ENCODE peak calls at places on chromosomes 2 and 18, in four cellular contexts. L is Peyer's patch; B is sigmoid colon; T is CD8-positive, alpha-beta memory T cell. W is an unnamed sample.

GRCh38 chr18:58779514-58779913 is 85.2 kb upstream of the ZNF532 start:
- DNase-seq in L (no peak), T (no peak), B (no peak), W (no peak)

GRCh38 chr2:45922577-45922988 is 271.1 kb downstream of the PRKCE start:
- DNase-seq in T (no peak), B (no peak), L (no peak), W (no peak)

GRCh38 chr2:36450466-36451196 is 95.1 kb downstream of the CRIM1 start:
- DNase-seq in T (no peak), L (no peak), B (no peak), W (no peak)

GRCh38 chr2:240959214-240959940 is 39.0 kb upstream of the SNED1 start:
- DNase-seq in B (peak; percentile 52), L (no peak), T (no peak), W (no peak)

GRCh38 chr2:28661589-28662001 is 90.0 kb upstream of the PPP1CB start:
- DNase-seq in T (no peak), L (no peak), B (peak; percentile 95), W (no peak)

GRCh38 chr2:98374286-98374685 is 28.0 kb downstream of the CNGA3 start:
- DNase-seq in T (no peak), B (no peak), L (no peak), W (no peak)

GRCh38 chr2:215746507-215747243 is 266.7 kb downstream of the MREG start:
- DNase-seq in B (no peak), L (no peak), T (no peak), W (no peak)

GRCh38 chr18:22348521-22349316 is 69.0 kb downstream of the CTAGE1 start:
- DNase-seq in B (no peak), T (peak; percentile 18), L (no peak), W (no peak)

GRCh38 chr2:64767670-64768425 is 114.1 kb upstream of the SERTAD2 start:
- DNase-seq in B (peak; percentile 97), T (peak; percentile 69), L (peak; percentile 91), W (peak; percentile 85)

GRCh38 chr18:53909668-53910067 is 314.8 kb downstream of the MBD2 start:
- DNase-seq in T (no peak), L (no peak), B (no peak), W (no peak)

GRCh38 chr18:49467019-49467563 is 6.6 kb upstream of the DYM start:
- DNase-seq in B (no peak), L (no peak), T (no peak), W (no peak)

GRCh38 chr2:18932864-18933263 is 343.5 kb upstream of the NT5C1B start:
- DNase-seq in T (no peak), L (no peak), B (no peak), W (no peak)

GRCh38 chr2:150625300-150625699 is 137.8 kb upstream of the RND3 start:
- DNase-seq in B (no peak), L (no peak), T (no peak), W (no peak)

GRCh38 chr2:28751956-28752607 is 452 bp downstream of the PPP1CB start:
- DNase-seq in L (peak; percentile 37), T (peak; percentile 18), B (peak; percentile 74), W (no peak)

GRCh38 chr2:40093036-40093673 is 314.1 kb upstream of the THUMPD2 start:
- DNase-seq in B (no peak), T (no peak), L (no peak), W (no peak)

GRCh38 chr2:217294818-217295217 is 435.0 kb upstream of the TNP1 start:
- DNase-seq in B (no peak), L (no peak), T (no peak), W (no peak)
- H3K27ac ChIP-seq in B (no peak overlapping the region), L (no peak overlapping the region), T (no peak overlapping the region), W (no peak overlapping the region)

DNA sequence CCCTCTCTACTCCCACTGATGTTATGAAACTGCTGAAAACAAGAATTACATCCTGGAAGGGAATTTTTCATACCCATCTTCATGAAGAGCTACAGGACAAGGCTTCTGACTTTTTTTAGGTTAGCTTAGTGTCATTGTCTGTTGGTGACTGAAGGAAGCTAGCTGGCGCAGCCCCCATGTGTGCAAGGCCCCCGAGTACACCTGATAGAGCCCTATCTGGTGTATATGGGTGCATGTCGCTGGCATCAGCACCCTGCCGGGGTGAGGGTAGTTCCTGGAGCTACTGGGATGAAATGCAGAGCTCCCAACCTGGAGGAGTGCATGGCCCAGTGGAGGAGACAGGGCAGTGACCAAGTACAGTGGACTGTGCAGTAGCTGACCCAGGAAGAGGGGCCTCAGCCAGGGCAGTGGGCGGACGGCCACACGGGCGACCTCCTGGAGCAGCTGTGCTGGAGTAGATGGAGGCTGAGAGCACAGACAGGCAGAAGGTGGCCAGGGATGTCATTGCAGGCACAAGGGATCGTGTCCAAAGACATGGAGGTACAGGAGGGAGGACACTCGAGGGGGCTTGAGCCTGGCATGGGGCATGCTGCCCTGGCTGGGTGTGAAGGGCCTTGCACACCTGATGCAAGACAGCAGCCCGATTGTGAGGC is 12.1 kb downstream of the IMPA2 start:
- DNase-seq in L (no peak), B (peak; percentile 49), T (no peak), W (no peak)
- H3K27ac ChIP-seq in L (no peak overlapping the region), B (no peak overlapping the region), T (no peak overlapping the region), W (no peak overlapping the region)

GRCh38 chr2:159065891-159066290 is 97.5 kb downstream of the TANC1 start:
- DNase-seq in T (no peak), L (no peak), B (no peak), W (no peak)

GRCh38 chr2:159063677-159064076 is 95.2 kb downstream of the TANC1 start:
- DNase-seq in T (no peak), L (no peak), B (no peak), W (no peak)

GRCh38 chr2:159065313-159065712 is 96.9 kb downstream of the TANC1 start:
- DNase-seq in T (no peak), B (no peak), L (no peak), W (no peak)

GRCh38 chr2:159066541-159067156 is 98.2 kb downstream of the TANC1 start:
- DNase-seq in T (no peak), L (no peak), B (no peak), W (no peak)

DNA sequence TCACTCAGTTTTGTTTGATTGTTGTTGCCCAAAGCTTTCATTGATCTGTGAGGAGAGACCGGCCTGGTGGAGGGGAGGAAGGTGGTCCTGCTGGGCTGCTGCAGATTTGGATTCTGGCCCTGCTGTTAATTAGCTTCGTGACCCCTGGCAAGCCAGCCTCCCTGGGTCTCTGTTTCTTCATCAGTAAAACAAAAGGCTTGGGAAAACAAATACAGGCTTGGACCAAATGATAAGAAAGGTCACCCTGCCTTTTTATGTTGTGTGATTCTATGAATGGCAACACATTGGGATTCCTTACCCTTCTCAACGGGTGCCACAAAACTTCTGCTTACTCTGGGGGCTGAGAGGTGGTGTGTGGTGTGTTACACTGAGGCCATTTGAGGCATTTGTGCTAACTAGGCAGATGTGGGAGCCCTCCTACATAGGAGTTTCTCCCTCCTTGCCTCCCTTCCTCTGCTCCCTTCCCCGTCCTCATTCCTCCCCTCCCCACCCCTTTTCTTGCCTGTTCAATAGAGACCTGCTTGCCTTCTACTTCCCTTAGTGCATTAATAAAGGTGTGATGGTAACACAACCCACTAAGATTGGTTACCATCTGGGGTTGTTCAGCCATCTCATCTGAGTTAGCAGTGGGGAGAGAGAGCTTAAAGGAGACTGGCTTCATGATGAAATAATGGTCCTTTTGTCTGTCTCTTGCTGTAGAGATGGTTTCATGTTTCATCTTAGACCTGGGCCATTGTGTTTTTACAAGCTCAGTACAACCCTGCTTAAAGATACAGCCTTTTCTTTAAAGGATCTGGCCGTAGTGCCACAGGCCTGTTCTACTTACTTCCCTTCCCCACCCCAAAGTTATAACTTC is 96.2 kb downstream of the TANC1 start:
- DNase-seq in T (no peak), B (no peak), L (no peak), W (no peak)
- H3K27ac ChIP-seq in T (no peak overlapping the region), B (peak overlapping the region; percentile 49), L (no peak overlapping the region), W (peak overlapping the region; percentile 45)

DNA sequence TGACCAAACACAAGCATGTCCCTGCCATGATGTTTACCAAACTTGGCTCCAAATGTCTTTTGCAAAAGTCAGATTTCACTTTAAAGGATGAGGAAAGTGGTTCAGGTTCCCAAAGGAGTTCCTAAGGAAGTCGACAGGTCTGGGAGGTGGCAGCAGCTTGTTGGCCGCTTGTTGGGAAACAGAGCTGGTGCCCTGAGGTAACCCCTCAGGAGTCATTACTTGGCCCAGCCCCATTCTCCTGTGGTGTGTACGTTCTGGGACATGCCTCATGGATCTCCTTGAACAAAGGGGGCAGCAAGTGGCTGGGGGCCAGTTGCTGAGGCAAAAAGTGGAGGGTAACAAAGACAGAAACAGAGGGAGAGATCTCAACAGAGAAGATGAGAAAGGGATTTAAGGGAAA is 10.9 kb downstream of the TMBIM1 start:
- DNase-seq in B (peak; percentile 83), L (no peak), T (no peak), W (no peak)
- H3K27ac ChIP-seq in B (peak overlapping the region; percentile 99), L (no peak overlapping the region), T (no peak overlapping the region), W (peak overlapping the region; percentile 89)

GRCh38 chr2:144659731-144660275 is 139.9 kb upstream of the ZEB2 start:
- DNase-seq in L (peak; percentile 18), T (peak; percentile 75), B (no peak), W (no peak)
- H3K27ac ChIP-seq in L (no peak overlapping the region), T (peak overlapping the region; percentile 36), B (no peak overlapping the region), W (no peak overlapping the region)

DNA sequence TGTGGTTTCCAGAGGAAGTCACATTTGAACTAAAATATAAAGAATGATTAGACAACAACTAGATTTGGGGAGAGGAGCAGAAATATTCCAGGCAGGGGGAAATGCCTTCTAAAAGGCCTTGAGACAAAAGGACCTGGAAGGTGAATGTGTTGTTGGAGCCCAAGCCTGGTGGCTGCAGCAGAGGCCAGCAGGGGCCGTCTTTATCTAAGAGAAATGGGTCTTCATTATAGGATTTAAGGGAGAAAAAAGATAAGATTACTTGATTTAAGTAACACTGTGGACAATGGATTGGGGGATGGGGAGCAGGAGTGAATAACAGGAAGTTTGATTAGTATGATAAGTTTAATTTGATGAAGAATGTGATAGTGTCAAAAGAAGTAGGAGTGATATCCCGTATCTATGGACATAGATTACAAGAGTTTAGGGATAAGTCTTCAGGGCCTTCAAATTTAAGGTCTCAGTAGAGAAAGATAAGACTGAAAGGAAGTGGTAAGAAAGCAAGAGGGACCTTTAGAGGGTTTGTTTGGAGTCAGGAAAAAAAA is 64.2 kb downstream of the WDR75 start:
- DNase-seq in L (no peak), T (no peak), B (no peak), W (no peak)
- H3K27ac ChIP-seq in L (no peak overlapping the region), T (no peak overlapping the region), B (no peak overlapping the region), W (no peak overlapping the region)